ENCODE peak calls at places on chromosomes 13 and 19, in five cellular contexts. U, K, A, G and N are unnamed samples.

GRCh38 chr13:102846261-102847015 is 606 bp downstream of the ERCC5 start:
- DNase-seq in U (peak; percentile 40), K (no peak), A (peak; percentile 31), G (peak; percentile 41), N (peak; percentile 26)

GRCh38 chr19:35404879-35405622 is 34.2 kb downstream of the GPR42 start:
- DNase-seq in U (peak; percentile 37), K (peak; percentile 30), A (no peak), G (no peak), N (no peak)

GRCh38 chr13:48014359-48014758 is 13.3 kb upstream of the SUCLA2 start:
- DNase-seq in U (no peak), K (no peak), A (no peak), G (no peak), N (no peak)

GRCh38 chr13:99690426-99691189 is 189.3 kb downstream of the TM9SF2 start:
- DNase-seq in U (no peak), K (no peak), A (no peak), G (no peak), N (no peak)

GRCh38 chr19:35896643-35897040 is 3.7 kb downstream of the NFKBID start:
- DNase-seq in U (no peak), K (no peak), A (no peak), G (no peak), N (no peak)

GRCh38 chr13:98080280-98080679 is 62.6 kb upstream of the FARP1 start:
- DNase-seq in U (peak; percentile 14), K (no peak), A (no peak), G (no peak), N (no peak)

GRCh38 chr19:55081773-55082022 is 6.0 kb downstream of the EPS8L1 start:
- DNase-seq in U (no peak), K (no peak), A (peak; percentile 28), G (no peak), N (no peak)

GRCh38 chr13:71813187-71813586 is 53.8 kb downstream of the DACH1 start:
- DNase-seq in U (no peak), K (no peak), A (no peak), G (no peak), N (no peak)

GRCh38 chr19:10228925-10229324 is 2.2 kb downstream of the S1PR2 start:
- DNase-seq in U (no peak), K (no peak), A (no peak), G (peak; percentile 24), N (no peak)

GRCh38 chr19:13132471-13133166 is 14.6 kb downstream of the NACC1 start:
- DNase-seq in U (no peak), K (no peak), A (no peak), G (no peak), N (no peak)

GRCh38 chr13:51380269-51380668 is 40.8 kb downstream of the SERPINE3 start:
- DNase-seq in U (no peak), K (no peak), A (no peak), G (no peak), N (no peak)

GRCh38 chr19:53958168-53958571 is 4.6 kb upstream of the CACNG8 start:
- DNase-seq in U (no peak), K (no peak), A (no peak), G (no peak), N (no peak)

GRCh38 chr19:44107751-44108150 is 5.4 kb upstream of the ZNF225 start:
- DNase-seq in U (no peak), K (no peak), A (no peak), G (no peak), N (no peak)

GRCh38 chr13:97975280-97975850 is 21.9 kb downstream of the IPO5 start:
- DNase-seq in U (no peak), K (no peak), A (peak; percentile 30), G (no peak), N (no peak)

GRCh38 chr19:43699506-43700367 is 16.1 kb upstream of the IRGC start:
- DNase-seq in U (peak; percentile 34), K (no peak), A (peak; percentile 32), G (peak; percentile 15), N (no peak)

GRCh38 chr19:58325623-58326022 is 1.2 kb upstream of the ZSCAN22 start:
- DNase-seq in U (no peak), K (no peak), A (no peak), G (no peak), N (no peak)

GRCh38 chr13:108213946-108214345 is 1.4 kb downstream of the LIG4 start:
- DNase-seq in U (no peak), K (no peak), A (no peak), G (no peak), N (no peak)

GRCh38 chr13:35025314-35025713 is 83.2 kb downstream of the NBEA start:
- DNase-seq in U (no peak), K (no peak), A (no peak), G (no peak), N (no peak)

DNA sequence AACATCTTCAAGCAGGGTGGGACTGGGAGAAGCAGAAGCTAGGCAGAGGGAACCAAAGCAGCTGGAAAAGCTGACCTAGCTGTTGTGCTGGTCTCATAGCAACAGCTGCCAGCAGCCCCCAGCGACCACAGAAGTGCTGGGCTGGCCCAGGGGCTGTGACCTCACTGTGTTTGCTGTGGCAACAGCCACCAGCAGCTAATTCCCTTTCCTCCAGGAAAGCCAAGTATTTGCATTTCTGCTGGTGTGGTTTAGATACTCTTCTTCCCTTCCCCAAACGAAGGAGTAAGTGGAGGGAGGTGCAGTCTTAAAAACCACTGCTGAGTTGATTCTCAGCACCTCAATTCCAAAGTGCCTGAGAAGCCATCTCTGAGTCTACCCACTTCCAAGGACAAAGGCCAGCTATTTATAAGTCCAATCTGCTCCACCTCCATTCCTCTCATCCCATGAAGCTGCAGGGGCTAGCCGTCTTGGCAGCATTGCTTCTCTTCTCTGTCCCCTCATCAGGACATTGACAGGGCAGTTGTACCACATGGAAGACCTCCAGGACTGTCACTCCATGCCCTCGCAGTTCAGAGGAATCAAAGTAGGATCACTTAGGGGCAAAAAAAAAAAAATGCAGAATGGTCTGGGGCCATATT is 11.5 kb upstream of the CCDC97 start:
- DNase-seq in U (peak; percentile 63), K (peak; percentile 80), A (no peak), G (peak; percentile 67), N (no peak)
- H3K4me1 ChIP-seq in U (peaks cover 73% of the 10 kb centered on the region), K (peaks cover 34% of the 10 kb centered on the region), A (no peaks in the 10 kb centered on the region), G (peaks cover 20% of the 10 kb centered on the region), N (peaks cover 6% of the 10 kb centered on the region)

DNA sequence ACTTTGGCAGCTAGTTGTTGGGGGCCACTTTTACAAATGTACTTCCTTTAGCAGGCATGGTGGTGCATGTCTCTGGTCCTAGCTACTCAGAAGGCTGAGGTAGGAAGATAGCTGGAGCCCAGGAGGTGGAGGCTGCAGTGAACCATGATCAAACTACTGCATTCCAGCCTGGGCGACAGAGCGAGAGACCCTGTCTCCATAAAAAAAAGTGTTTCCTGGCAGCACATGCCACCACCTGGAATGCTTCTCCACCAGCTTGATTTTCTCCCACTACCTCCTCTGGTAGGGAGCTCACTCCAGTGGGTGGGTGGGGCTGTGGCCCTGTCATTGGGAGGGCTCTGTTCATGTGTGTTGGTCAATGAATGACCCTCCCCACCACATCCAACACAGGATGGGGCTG is 12.6 kb downstream of the FZR1 start:
- DNase-seq in U (no peak), K (no peak), A (no peak), G (peak; percentile 45), N (no peak)
- H3K36me3 ChIP-seq in U (peaks cover 8% of the 10 kb centered on the region), K (no peaks in the 10 kb centered on the region), A (no peaks in the 10 kb centered on the region), G (no peaks in the 10 kb centered on the region), N (no peaks in the 10 kb centered on the region)

GRCh38 chr19:46859637-46860124 is 1.1 kb upstream of the ARHGAP35 start:
- DNase-seq in U (peak; percentile 46), K (no peak), A (peak; percentile 77), G (peak; percentile 65), N (no peak)

GRCh38 chr19:46862504-46862835 is 1.7 kb downstream of the ARHGAP35 start:
- DNase-seq in U (no peak), K (no peak), A (no peak), G (no peak), N (no peak)

GRCh38 chr19:46861691-46862503 is 1.1 kb downstream of the ARHGAP35 start:
- DNase-seq in U (peak; percentile 28), K (no peak), A (no peak), G (peak; percentile 45), N (no peak)

GRCh38 chr19:46860846-46861690 is at the start of gene ARHGAP35:
- DNase-seq in U (no peak), K (no peak), A (peak; percentile 81), G (peak; percentile 34), N (no peak)

DNA sequence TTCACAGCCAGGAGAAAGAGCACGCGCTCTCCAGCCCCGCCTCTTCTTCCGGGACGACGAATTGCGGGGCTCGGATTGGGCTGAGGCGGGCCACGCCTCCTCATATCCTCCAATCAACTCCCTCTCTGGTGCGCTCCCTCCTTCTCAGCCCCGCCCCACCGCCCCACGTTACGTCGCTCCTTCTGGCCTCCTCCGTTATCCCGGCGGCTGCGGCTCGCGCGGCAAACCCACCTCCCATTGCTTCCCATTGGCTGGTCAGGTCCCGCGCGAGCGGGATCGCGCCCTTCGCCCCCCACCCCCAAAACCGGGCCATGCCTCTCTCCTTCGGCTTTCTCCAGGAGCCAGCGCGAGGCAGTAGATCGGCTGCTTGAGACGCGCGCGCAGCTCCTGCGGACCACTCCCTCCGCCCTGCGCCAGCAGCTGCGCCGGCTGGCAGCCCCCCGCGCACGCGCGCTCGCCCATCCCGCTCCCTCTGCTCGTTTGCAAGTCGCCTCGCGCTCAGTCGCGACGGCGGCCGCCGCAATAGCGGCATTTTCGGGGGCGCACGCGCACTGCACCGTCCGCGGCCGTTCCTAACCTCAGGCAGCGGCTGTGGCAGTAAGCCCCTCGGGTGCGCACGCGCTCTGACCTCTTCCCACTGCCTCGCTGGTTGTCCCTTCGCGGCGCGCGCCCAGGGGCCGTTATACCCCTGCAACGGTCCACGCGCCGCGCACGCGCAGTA is 512 bp upstream of the ARHGAP35 start:
- DNase-seq in U (peak; percentile 98), K (peak; percentile 98), A (peak; percentile 97), G (peak; percentile 99), N (peak; percentile 98)
- TF ChIP-seq POLR2A in U (no peak), K (peak; percentile 37), A (peak; percentile 65), G (peak; percentile 83), N (peak; percentile 40)

DNA sequence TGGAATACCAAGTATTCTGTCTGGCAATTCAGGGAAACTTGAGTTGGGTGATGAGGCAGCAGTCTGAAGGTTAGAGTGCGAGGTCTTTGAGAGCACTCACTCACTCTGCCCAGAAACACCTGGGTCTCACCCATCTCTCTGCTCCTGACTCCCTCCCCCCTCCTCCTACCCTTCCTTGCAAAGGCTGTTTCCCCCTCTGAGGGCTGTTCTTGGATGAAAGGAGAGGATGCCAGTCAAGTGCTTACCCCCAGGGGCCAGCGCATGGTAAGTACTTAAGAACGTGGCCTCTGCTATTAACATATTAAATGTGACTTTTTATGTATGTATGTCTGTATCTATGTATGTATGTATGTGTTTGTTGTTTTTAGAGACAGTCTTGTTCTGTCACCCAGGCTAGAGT is 22.5 kb downstream of the SIPA1L3 start:
- DNase-seq in U (no peak), K (no peak), A (no peak), G (no peak), N (no peak)
- H3K4me1 ChIP-seq in U (peaks cover 58% of the 10 kb centered on the region), K (no peaks in the 10 kb centered on the region), A (peaks cover 3% of the 10 kb centered on the region), G (peaks cover 55% of the 10 kb centered on the region), N (peaks cover 7% of the 10 kb centered on the region)